ENCODE peak calls at places on chromosome 1, in eight cellular contexts. T, E, O, J, N, Z, S and Y are unnamed samples.

GRCh38 chr1:15849775-15850449 is 2.4 kb downstream of the SPEN start:
- DNase-seq in T (peak), E (peak), O (peak), J (peak), N (peak), Z (peak), S (peak), Y (no peak)

GRCh38 chr1:212979340-212980122 is 29.2 kb downstream of the VASH2 start:
- DNase-seq in T (no peak), E (no peak), O (no peak), J (no peak), N (no peak), Z (no peak), S (no peak), Y (no peak)

GRCh38 chr1:235073331-235073967 is 55.2 kb downstream of the TOMM20 start:
- DNase-seq in T (no peak), E (peak), O (peak), J (no peak), N (no peak), Z (peak), S (no peak), Y (no peak)

GRCh38 chr1:194533641-194534040 is 1347.2 kb upstream of the B3GALT2 start:
- DNase-seq in T (no peak), E (peak), O (no peak), J (no peak), N (peak), Z (peak), S (no peak), Y (no peak)

GRCh38 chr1:32871364-32872188 is 864 bp upstream of the FNDC5 start:
- DNase-seq in T (no peak), E (no peak), O (no peak), J (no peak), N (no peak), Z (no peak), S (peak), Y (no peak)

GRCh38 chr1:41218152-41218551 is 24.0 kb downstream of the SCMH1 start:
- DNase-seq in T (no peak), E (no peak), O (no peak), J (no peak), N (no peak), Z (no peak), S (no peak), Y (no peak)

GRCh38 chr1:59163268-59164092 is 133.4 kb upstream of the FGGY start:
- DNase-seq in T (peak), E (no peak), O (no peak), J (no peak), N (peak), Z (no peak), S (no peak), Y (no peak)

GRCh38 chr1:93658188-93658587 is 23.4 kb downstream of the BCAR3 start:
- DNase-seq in T (no peak), E (peak), O (no peak), J (no peak), N (peak), Z (no peak), S (no peak), Y (no peak)

GRCh38 chr1:70790232-70790923 is 257.2 kb downstream of the PTGER3 start:
- DNase-seq in T (no peak), E (no peak), O (no peak), J (no peak), N (no peak), Z (no peak), S (no peak), Y (no peak)

GRCh38 chr1:189220750-189221149 is 1256.9 kb downstream of the BRINP3 start:
- DNase-seq in T (peak), E (peak), O (no peak), J (no peak), N (no peak), Z (no peak), S (no peak), Y (no peak)

GRCh38 chr1:160639652-160640051 is 7.2 kb downstream of the SLAMF1 start:
- DNase-seq in T (no peak), E (no peak), O (no peak), J (no peak), N (no peak), Z (no peak), S (no peak), Y (no peak)

GRCh38 chr1:149936076-149936991 is at the start of gene MTMR11:
- DNase-seq in T (peak), E (peak), O (peak), J (no peak), N (peak), Z (peak), S (peak), Y (no peak)

GRCh38 chr1:5874416-5875110 is 117.7 kb downstream of the NPHP4 start:
- DNase-seq in T (no peak), E (no peak), O (no peak), J (no peak), N (no peak), Z (no peak), S (no peak), Y (no peak)

GRCh38 chr1:18486195-18486594 is 5.5 kb downstream of the KLHDC7A start:
- DNase-seq in T (no peak), E (no peak), O (no peak), J (no peak), N (no peak), Z (no peak), S (peak), Y (peak)

GRCh38 chr1:27077968-27078367 is 65.3 kb upstream of the TENT5B start:
- DNase-seq in T (no peak), E (no peak), O (no peak), J (no peak), N (no peak), Z (no peak), S (no peak), Y (no peak)

GRCh38 chr1:228923973-228924766 is 188.9 kb downstream of the RHOU start:
- DNase-seq in T (peak), E (no peak), O (peak), J (no peak), N (peak), Z (no peak), S (no peak), Y (no peak)
- H3K27ac ChIP-seq in T (no peak), E (no peak), O (peak), J (no peak), N (peak), Z (no peak), S (no peak), Y (no peak)

DNA sequence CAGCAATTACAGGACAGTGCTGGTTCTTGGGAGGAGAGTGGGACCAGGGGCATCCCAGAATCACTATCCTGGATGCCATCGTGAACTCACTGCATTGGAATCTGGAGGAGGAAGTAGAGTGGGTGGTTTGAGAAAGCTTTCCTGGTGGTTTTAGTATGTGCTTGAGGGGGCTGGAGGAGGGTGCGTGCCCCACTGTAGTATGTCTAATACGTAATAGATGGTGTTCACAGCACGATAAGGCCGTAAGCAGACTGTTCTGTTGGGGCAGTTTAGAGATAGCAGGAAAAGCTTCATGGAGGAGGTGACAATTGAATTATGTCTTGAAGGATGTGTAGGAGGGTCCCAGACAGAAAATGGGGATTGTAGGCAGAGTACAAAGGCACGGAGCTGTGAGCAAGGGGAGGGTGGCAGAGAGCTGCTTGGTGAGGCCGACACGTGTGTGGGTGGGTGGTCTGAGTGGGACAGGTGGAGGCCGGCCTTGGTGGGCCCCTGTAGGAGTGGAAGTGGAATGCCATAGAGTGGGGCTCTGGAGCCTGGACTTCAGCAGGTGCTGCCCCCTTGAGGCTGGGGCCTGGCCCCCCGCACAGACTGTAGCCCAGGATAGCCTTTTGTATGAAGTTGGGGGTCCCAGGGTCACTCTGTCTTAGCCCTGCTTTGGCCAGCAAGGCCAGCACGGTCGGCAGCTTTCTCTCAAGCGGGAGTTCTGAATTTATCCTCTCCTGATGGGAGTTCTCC is 37.0 kb downstream of the IL6R start:
- DNase-seq in T (no peak), E (peak), O (no peak), J (no peak), N (peak), Z (no peak), S (peak), Y (peak)
- H3K4me3 ChIP-seq in T (no peak), E (no peak), O (no peak), J (no peak), N (no peak), Z (no peak), S (no peak), Y (no peak)

DNA sequence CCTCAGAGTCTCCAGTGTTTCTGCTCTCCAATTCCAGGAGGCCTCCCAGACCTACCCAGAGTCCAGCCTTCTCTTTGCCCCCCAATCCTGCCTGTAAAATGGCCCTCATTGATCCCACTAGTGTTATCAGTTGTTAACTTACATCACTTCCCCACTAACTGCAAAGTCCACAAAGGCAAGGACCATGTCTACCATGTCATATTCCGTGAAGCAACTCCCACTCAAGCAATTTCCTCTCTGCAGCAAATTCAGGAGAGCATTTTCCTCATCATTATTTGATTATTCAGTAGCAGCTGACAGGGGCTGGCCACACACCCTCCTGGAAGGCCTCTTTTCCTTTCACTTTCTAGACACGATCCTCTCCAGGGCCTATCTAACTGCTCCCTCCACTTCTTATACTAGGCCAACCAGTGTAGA is 153.5 kb downstream of the RERE start:
- DNase-seq in T (peak), E (no peak), O (no peak), J (no peak), N (peak), Z (no peak), S (no peak), Y (no peak)
- H3K4me2 ChIP-seq in T (peak), E (peak), O (no peak), J (no peak), N (peak), Z (peak), S (no peak), Y (no peak)

GRCh38 chr1:90717665-90718410 is 736 bp upstream of the BARHL2 start:
- DNase-seq in T (peak), E (no peak), O (peak), J (no peak), N (peak), Z (no peak), S (peak), Y (no peak)
- H3K27ac ChIP-seq in T (no peak), E (no peak), O (no peak), J (no peak), N (no peak), Z (no peak), S (no peak), Y (no peak)

GRCh38 chr1:67721112-67721511 is 36.1 kb downstream of the GADD45A start:
- DNase-seq in T (no peak), E (no peak), O (no peak), J (no peak), N (no peak), Z (no peak), S (no peak), Y (no peak)
- H3K4me3 ChIP-seq in T (no peak), E (no peak), O (no peak), J (no peak), N (no peak), Z (no peak), S (no peak), Y (no peak)